ENCODE peak calls at places on chromosomes 13 and 19, in eight cellular contexts. P is hepatic stellate cell, Y is activated gamma-delta T cell treated with Interleukin-2 at 50 U/mL for 16 hours, Z is endodermal cell, G is GOT3, F is C1 segment of cervical spinal cord, N is Caco-2, J is NCI-H146. M is an unnamed sample.

GRCh38 chr13:27573265-27573664 is 47.1 kb downstream of the LNX2 start:
- DNase-seq in P (no peak), Y (no peak), Z (no peak), G (no peak), F (no peak), N (no peak), J (no peak), M (no peak)

GRCh38 chr13:23899555-23899954 is 2.3 kb upstream of the C1QTNF9B start:
- DNase-seq in P (peak), Y (no peak), Z (no peak), G (no peak), F (no peak), N (peak), J (no peak), M (no peak)

GRCh38 chr19:13604902-13605586 is 98.8 kb upstream of the CACNA1A start:
- DNase-seq in P (no peak), Y (no peak), Z (no peak), G (no peak), F (no peak), N (no peak), J (no peak), M (no peak)

GRCh38 chr19:18357041-18357440 is 16.6 kb downstream of the PGPEP1 start:
- DNase-seq in P (no peak), Y (no peak), Z (no peak), G (no peak), F (no peak), N (no peak), J (no peak), M (no peak)

GRCh38 chr13:47886314-47886713 is 114.8 kb downstream of the SUCLA2 start:
- DNase-seq in P (no peak), Y (no peak), Z (no peak), G (no peak), F (no peak), N (no peak), J (no peak), M (no peak)

GRCh38 chr19:30719991-30720329 is 347.8 kb downstream of the ZNF536 start:
- DNase-seq in P (peak), Y (no peak), Z (peak), G (no peak), F (no peak), N (no peak), J (no peak), M (peak)

GRCh38 chr19:33950141-33950805 is 153.6 kb downstream of the KCTD15 start:
- DNase-seq in P (no peak), Y (no peak), Z (peak), G (no peak), F (no peak), N (no peak), J (no peak), M (no peak)

GRCh38 chr13:63737418-63737817 is 2321.8 kb upstream of the PCDH20 start:
- DNase-seq in P (no peak), Y (no peak), Z (no peak), G (no peak), F (no peak), N (no peak), J (no peak), M (no peak)

GRCh38 chr13:47094734-47095434 is 198.0 kb upstream of the HTR2A start:
- DNase-seq in P (no peak), Y (no peak), Z (peak), G (no peak), F (no peak), N (no peak), J (no peak), M (no peak)

GRCh38 chr13:79258489-79258888 is 147.6 kb downstream of the RBM26 start:
- DNase-seq in P (no peak), Y (no peak), Z (no peak), G (no peak), F (no peak), N (no peak), J (peak), M (no peak)

GRCh38 chr19:49200238-49200862 is 42.8 kb downstream of the TRPM4 start:
- DNase-seq in P (peak), Y (no peak), Z (peak), G (no peak), F (no peak), N (peak), J (no peak), M (peak)

GRCh38 chr13:49303533-49304252 is 56.0 kb downstream of the CDADC1 start:
- DNase-seq in P (no peak), Y (no peak), Z (no peak), G (no peak), F (no peak), N (no peak), J (no peak), M (no peak)

GRCh38 chr13:94666065-94666464 is 46.3 kb downstream of the SOX21 start:
- DNase-seq in P (no peak), Y (no peak), Z (no peak), G (no peak), F (no peak), N (no peak), J (no peak), M (no peak)

GRCh38 chr19:49676136-49676689 is 858 bp upstream of the PRMT1 start:
- DNase-seq in P (peak), Y (no peak), Z (peak), G (peak), F (peak), N (no peak), J (peak), M (peak)

GRCh38 chr13:48626726-48627451 is 26.8 kb upstream of the CYSLTR2 start:
- DNase-seq in P (no peak), Y (no peak), Z (no peak), G (no peak), F (no peak), N (no peak), J (no peak), M (no peak)

GRCh38 chr19:788821-789472 is 8.3 kb upstream of the PTBP1 start:
- DNase-seq in P (no peak), Y (no peak), Z (peak), G (no peak), F (no peak), N (no peak), J (no peak), M (no peak)

GRCh38 chr13:40452741-40453665 is 213.4 kb downstream of the FOXO1 start:
- DNase-seq in P (peak), Y (no peak), Z (no peak), G (no peak), F (no peak), N (no peak), J (no peak), M (no peak)

GRCh38 chr19:2083174-2083854 is 12.8 kb downstream of the MOB3A start:
- DNase-seq in P (no peak), Y (peak), Z (no peak), G (no peak), F (no peak), N (no peak), J (peak), M (no peak)

GRCh38 chr19:39870171-39870971 is 24.2 kb upstream of the FBL start:
- DNase-seq in P (no peak), Y (no peak), Z (peak), G (no peak), F (no peak), N (no peak), J (peak), M (peak)

GRCh38 chr13:81395368-81395767 is 1054.4 kb upstream of the SPRY2 start:
- DNase-seq in P (no peak), Y (no peak), Z (peak), G (no peak), F (no peak), N (no peak), J (peak), M (peak)

GRCh38 chr13:27375686-27376326 is 48.6 kb upstream of the GTF3A start:
- DNase-seq in P (peak), Y (peak), Z (peak), G (no peak), F (no peak), N (peak), J (peak), M (peak)

GRCh38 chr13:111895896-111896821 is 170.8 kb upstream of the SOX1 start:
- DNase-seq in P (no peak), Y (no peak), Z (peak), G (no peak), F (no peak), N (peak), J (no peak), M (no peak)